ENCODE peak calls at places on chromosomes 7 and 10, in four cellular contexts. X is GM12878, M is HepG2, O is K562. L is an unnamed sample.

GRCh38 chr7:128827248-128827958 is 2.8 kb upstream of the FLNC start:
- DNase-seq in M (no peak), O (peak), X (no peak), L (no peak)

GRCh38 chr10:49282879-49283321 is 16.1 kb upstream of the C10orf71 start:
- DNase-seq in X (no peak), O (no peak), M (no peak), L (no peak)

GRCh38 chr10:126397640-126398382 is 9.5 kb upstream of the ADAM12 start:
- DNase-seq in X (no peak), M (no peak), O (no peak), L (no peak)

GRCh38 chr10:28387141-28387540 is 84.3 kb upstream of the MPP7 start:
- DNase-seq in O (no peak), M (no peak), X (no peak), L (no peak)

GRCh38 chr7:155456772-155457543 is 971 bp upstream of the EN2 start:
- DNase-seq in M (no peak), O (peak), X (no peak), L (peak)

GRCh38 chr10:85477979-85478378 is 888.6 kb downstream of the GRID1 start:
- DNase-seq in M (no peak), X (no peak), O (no peak), L (no peak)

GRCh38 chr7:79782906-79783305 is 329.4 kb upstream of the MAGI2 start:
- DNase-seq in M (no peak), O (no peak), X (no peak), L (no peak)

GRCh38 chr10:103616705-103617361 is 123.3 kb downstream of the NEURL1 start:
- DNase-seq in M (no peak), O (no peak), X (no peak), L (no peak)

GRCh38 chr10:69895759-69896158 is 94.1 kb downstream of the COL13A1 start:
- DNase-seq in M (no peak), X (no peak), O (no peak), L (no peak)

GRCh38 chr10:6008497-6009142 is 31.3 kb upstream of the IL15RA start:
- DNase-seq in M (no peak), O (no peak), X (no peak), L (no peak)

DNA sequence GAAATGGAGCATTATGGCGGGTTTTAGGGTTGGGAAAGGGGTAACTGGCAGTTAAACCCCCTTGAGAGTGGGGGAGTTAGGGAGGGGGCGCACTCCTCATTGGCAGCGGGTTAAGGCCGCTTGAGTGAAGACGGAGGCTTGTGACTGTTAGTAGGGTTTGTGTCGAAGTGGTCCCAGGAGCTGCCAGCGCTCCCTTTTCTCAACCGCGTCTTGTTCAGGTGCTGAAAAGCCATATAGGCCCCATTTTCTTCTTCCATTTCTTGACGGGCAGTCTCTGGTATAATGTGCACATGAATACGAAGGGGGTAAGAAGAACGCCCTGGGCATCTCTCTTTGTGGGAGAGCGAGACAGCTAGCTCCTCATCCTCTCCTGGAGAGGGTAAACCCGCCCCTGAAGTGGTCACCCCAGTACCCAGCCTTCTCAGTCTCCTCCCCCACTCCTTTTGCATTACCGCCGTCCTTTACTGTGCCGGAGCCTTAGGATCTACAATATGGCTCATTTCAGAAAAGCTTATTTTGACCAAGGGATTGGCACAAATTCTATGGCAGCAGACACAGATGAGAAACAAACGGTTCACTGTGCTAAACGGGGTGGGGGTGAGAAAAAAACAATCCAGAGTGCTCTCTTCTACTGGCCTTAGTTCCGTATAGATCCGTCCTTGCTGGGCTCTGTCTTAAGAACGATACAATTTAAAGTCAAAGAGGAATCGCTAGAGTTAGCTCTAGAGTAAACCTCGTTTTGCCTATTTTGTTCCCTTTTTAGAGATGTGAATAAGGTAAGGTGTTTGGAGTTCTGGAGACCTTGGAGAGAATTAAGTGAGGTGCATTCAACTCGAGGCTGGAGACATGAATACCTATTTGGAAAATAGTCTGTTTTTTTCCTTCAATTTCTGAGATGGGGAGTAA is 973 bp downstream of the KMT2E start:
- DNase-seq in M (peak), O (peak), X (no peak), L (peak)
- TF ChIP-seq SP1 in M (no peak), O (peak), X (no peak), L (no peak)

GRCh38 chr7:41940760-41941343 is 238.0 kb upstream of the INHBA start:
- DNase-seq in O (peak), X (peak), M (peak), L (peak)

GRCh38 chr7:41938371-41938770 is 235.5 kb upstream of the INHBA start:
- DNase-seq in X (no peak), O (no peak), M (no peak), L (no peak)

GRCh38 chr7:41942468-41943097 is 239.7 kb upstream of the INHBA start:
- DNase-seq in O (no peak), M (peak), X (no peak), L (no peak)

DNA sequence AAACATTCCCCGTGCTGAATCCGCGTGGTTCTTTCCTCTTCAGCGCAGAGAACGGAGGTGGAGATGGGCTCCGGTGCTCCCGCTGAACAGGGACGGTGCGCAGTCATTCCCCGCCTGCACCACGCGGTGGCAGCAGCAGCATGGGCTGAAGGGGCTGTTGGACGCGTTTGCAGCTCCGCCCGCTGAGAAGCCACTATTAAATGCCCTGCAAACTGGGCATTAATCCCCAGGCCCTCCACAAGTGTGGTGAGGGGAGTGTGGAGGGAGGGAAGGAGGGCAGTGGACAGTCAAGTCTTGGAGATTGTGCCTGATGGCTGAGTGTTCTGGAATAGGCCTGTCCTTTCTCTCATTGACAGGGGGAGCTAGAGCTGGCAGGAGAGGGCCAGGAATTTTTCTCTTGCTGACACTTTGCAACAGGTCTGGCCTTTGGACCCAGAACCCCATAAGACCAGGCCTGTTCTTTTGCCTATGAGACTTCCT is 240.2 kb upstream of the INHBA start:
- DNase-seq in O (peak), M (peak), X (peak), L (peak)
- TF ChIP-seq TCF7 in O (no peak), M (no peak), X (no peak), L (no peak)

DNA sequence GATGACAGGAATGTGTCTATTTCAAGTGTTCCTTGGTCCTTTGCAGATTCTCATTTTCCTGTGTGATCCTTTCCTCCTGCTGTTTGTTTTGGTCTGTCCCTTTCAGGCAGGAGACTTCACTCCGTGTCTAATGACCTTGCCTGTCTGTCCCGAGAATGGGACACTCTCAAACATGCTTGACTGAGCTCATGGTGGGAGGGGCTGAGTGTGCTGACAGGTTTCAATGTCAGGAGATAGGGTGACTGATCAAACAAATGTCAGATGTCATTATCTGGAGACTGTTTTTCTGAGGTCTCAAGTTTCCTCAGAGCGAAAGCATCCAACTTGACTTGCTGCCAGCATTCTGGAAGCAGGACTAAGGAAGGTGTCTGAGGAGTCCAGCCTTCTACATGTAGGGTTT is 228.9 kb upstream of the KIAA1217 start:
- DNase-seq in X (no peak), O (no peak), M (no peak), L (no peak)
- TF ChIP-seq ATF2 in X (no peak), O (no peak), M (no peak), L (no peak)

GRCh38 chr10:47113907-47114500 is 186.0 kb upstream of the GDF10 start:
- DNase-seq in O (no peak), X (no peak), M (no peak), L (no peak)

GRCh38 chr10:47116445-47116844 is 183.6 kb upstream of the GDF10 start:
- DNase-seq in X (no peak), M (no peak), O (no peak), L (no peak)

GRCh38 chr10:47114680-47115186 is 185.3 kb upstream of the GDF10 start:
- DNase-seq in M (no peak), O (no peak), X (no peak), L (no peak)

GRCh38 chr10:47112612-47113011 is 187.4 kb upstream of the GDF10 start:
- DNase-seq in O (no peak), M (no peak), X (no peak), L (no peak)

DNA sequence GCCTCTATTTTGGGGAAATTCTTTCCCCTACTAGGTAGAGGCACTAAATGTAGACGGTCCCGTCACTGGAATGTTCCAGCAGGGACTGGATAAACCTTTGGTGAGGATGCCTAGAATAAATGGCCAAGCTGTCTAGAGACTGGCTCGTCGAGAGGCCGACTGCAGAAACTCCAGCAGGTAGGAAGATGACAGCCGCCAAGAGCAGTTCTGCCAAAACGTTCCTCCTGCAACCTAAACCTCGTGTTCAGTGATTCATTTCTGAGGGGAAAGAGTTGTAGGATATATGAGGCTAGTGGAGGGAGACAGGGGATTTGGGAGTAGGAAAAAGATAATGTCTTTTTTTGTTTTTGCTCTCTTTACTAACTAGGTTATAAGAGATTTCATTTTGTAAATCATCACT is 184.7 kb upstream of the GDF10 start:
- DNase-seq in X (no peak), M (no peak), O (no peak), L (no peak)
- TF ChIP-seq SP1 in X (no peak), M (no peak), O (no peak), L (no peak)

DNA sequence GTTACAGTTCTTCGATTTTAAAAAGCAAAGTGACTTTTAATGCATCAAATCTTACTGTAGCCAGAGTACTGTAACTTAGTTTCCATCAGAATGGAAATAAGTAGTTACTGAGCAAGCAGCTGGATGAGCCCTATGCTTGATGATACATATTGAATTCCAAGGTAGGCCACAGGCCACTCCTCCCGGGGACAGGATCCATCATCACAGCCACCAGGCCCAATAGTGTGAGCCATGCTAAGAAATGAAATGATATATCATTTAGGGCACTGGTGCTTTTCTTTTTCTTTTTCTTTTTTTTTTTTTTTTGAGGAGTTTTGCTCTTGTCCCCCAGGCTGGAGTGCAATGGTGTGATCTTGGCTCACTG is 42.9 kb upstream of the TOMM7 start:
- DNase-seq in M (no peak), X (no peak), O (no peak), L (no peak)
- TF ChIP-seq TCF7 in M (no peak), X (no peak), O (no peak), L (no peak)

L was measured in WTC11.